ENCODE peak calls at places on chromosomes 16 and 17, in eight cellular contexts. Y is fibroblast of mammary gland; Z is stimulated activated CD8-positive, alpha-beta memory T cell treated with anti-CD3 and anti-CD28 coated beads, Interleukin-7, amount 100 ng/mL, for 1 hour; E is neural crest cell; S is lower leg skin; T is activated T-helper 1 cell treated with Interleukin-2 at 50 U/mL for 16 hours; R is naive thymus-derived CD8-positive, alpha-beta T cell; B is IMR-90. O is an unnamed sample.

GRCh38 chr17:4934173-4934979 is 2.3 kb downstream of the GP1BA start:
- DNase-seq in Y (peak; percentile 55), Z (no peak), E (no peak), S (no peak), T (no peak), R (no peak), B (peak; percentile 38), O (no peak)

GRCh38 chr17:15323147-15323546 is 18.2 kb downstream of the TEKT3 start:
- DNase-seq in Y (no peak), Z (no peak), E (no peak), S (no peak), T (no peak), R (no peak), B (no peak), O (no peak)

GRCh38 chr17:5915337-5915736 is 154.8 kb upstream of the WSCD1 start:
- DNase-seq in Y (no peak), Z (no peak), E (no peak), S (no peak), T (no peak), R (no peak), B (no peak), O (no peak)

GRCh38 chr17:50658602-50659001 is 23.9 kb downstream of the ABCC3 start:
- DNase-seq in Y (no peak), Z (no peak), E (no peak), S (no peak), T (no peak), R (no peak), B (no peak), O (no peak)

GRCh38 chr17:56602292-56603130 is 9.0 kb downstream of the NOG start:
- DNase-seq in Y (no peak), Z (no peak), E (no peak), S (no peak), T (no peak), R (peak; percentile 79), B (no peak), O (peak; percentile 36)

GRCh38 chr16:49491736-49492089 is 118.1 kb downstream of the C16orf78 start:
- DNase-seq in Y (no peak), Z (no peak), E (peak; percentile 8), S (no peak), T (no peak), R (no peak), B (no peak), O (no peak)

GRCh38 chr16:74580828-74581227 is 26.1 kb downstream of the GLG1 start:
- DNase-seq in Y (no peak), Z (no peak), E (no peak), S (no peak), T (no peak), R (no peak), B (no peak), O (no peak)

GRCh38 chr16:67917852-67918236 is 13.8 kb downstream of the CTRL start:
- DNase-seq in Y (peak; percentile 95), Z (no peak), E (no peak), S (no peak), T (no peak), R (no peak), B (peak; percentile 93), O (no peak)

GRCh38 chr17:7220593-7221280 is 999 bp downstream of the ACADVL start:
- DNase-seq in Y (peak; percentile 67), Z (no peak), E (no peak), S (no peak), T (peak; percentile 37), R (peak; percentile 57), B (peak; percentile 63), O (peak; percentile 55)

GRCh38 chr17:44110823-44111633 is 12.4 kb downstream of the HDAC5 start:
- DNase-seq in Y (peak; percentile 84), Z (no peak), E (peak; percentile 62), S (peak; percentile 92), T (peak; percentile 33), R (peak; percentile 67), B (peak; percentile 86), O (peak; percentile 35)

O was measured in CD4-positive, alpha-beta T cell.